ENCODE peak calls at places on chromosomes 16 and 17, in five cellular contexts. W is activated B cell treated with CpG ODN at 0.5 μM for 24 hours, B is choroid plexus epithelial cell, Z is pancreas, M is keratinocyte. N is an unnamed sample.

GRCh38 chr17:82743344-82744219 is 8.2 kb downstream of the FN3K start:
- DNase-seq in W (no peak), B (no peak), Z (no peak), M (no peak), N (no peak)

GRCh38 chr17:40582328-40582901 is 17.1 kb upstream of the CCR7 start:
- DNase-seq in W (no peak), B (no peak), Z (peak; percentile 39), M (peak; percentile 7), N (no peak)

GRCh38 chr17:3030096-3030495 is 33.3 kb downstream of the OR1D5 start:
- DNase-seq in W (no peak), B (peak; percentile 80), Z (peak; percentile 8), M (no peak), N (no peak)

GRCh38 chr17:73189417-73190099 is 3.3 kb upstream of the COG1 start:
- DNase-seq in W (no peak), B (peak; percentile 89), Z (no peak), M (no peak), N (peak; percentile 47)

GRCh38 chr16:46947900-46948547 is 25.4 kb downstream of the DNAJA2 start:
- DNase-seq in W (no peak), B (peak; percentile 73), Z (no peak), M (no peak), N (no peak)

GRCh38 chr17:18921912-18922451 is 30.0 kb upstream of the SLC5A10 start:
- DNase-seq in W (no peak), B (peak; percentile 39), Z (no peak), M (peak; percentile 5), N (no peak)

GRCh38 chr17:752620-753219 is 656 bp upstream of the GEMIN4 start:
- DNase-seq in W (no peak), B (peak; percentile 80), Z (peak; percentile 71), M (no peak), N (no peak)

GRCh38 chr17:61397086-61397842 is 2.4 kb upstream of the TBX2 start:
- DNase-seq in W (no peak), B (no peak), Z (peak; percentile 58), M (no peak), N (no peak)

GRCh38 chr17:68288804-68289203 is 2.1 kb downstream of the SLC16A6 start:
- DNase-seq in W (no peak), B (peak; percentile 31), Z (no peak), M (no peak), N (no peak)

GRCh38 chr17:61219460-61219859 is 180.2 kb upstream of the TBX2 start:
- DNase-seq in W (no peak), B (peak; percentile 61), Z (no peak), M (no peak), N (no peak)

GRCh38 chr16:67260426-67261063 is 11.8 kb downstream of the SLC9A5 start:
- DNase-seq in W (no peak), B (peak; percentile 79), Z (no peak), M (no peak), N (no peak)

GRCh38 chr16:87581867-87582220 is 20.5 kb upstream of the JPH3 start:
- DNase-seq in W (no peak), B (peak; percentile 99), Z (no peak), M (peak; percentile 54), N (no peak)

GRCh38 chr16:81786321-81786720 is 7.2 kb downstream of the PLCG2 start:
- DNase-seq in W (no peak), B (peak; percentile 38), Z (no peak), M (no peak), N (no peak)

GRCh38 chr16:371729-372521 is 1.6 kb upstream of the MRPL28 start:
- DNase-seq in W (no peak), B (no peak), Z (peak; percentile 57), M (no peak), N (no peak)

GRCh38 chr17:45381001-45381400 is 51.7 kb downstream of the ARHGAP27 start:
- DNase-seq in W (no peak), B (no peak), Z (no peak), M (no peak), N (no peak)

GRCh38 chr17:48626470-48627241 is 498 bp upstream of the HOXB9 start:
- DNase-seq in W (no peak), B (no peak), Z (no peak), M (no peak), N (no peak)

GRCh38 chr17:59723607-59724006 is 16.2 kb downstream of the VMP1 start:
- DNase-seq in W (no peak), B (no peak), Z (no peak), M (no peak), N (no peak)

GRCh38 chr17:33520404-33521032 is 227.4 kb upstream of the ASIC2 start:
- DNase-seq in W (peak; percentile 20), B (peak; percentile 31), Z (peak; percentile 76), M (no peak), N (no peak)

GRCh38 chr16:78704421-78704820 is 605.0 kb downstream of the WWOX start:
- DNase-seq in W (no peak), B (no peak), Z (no peak), M (no peak), N (no peak)

GRCh38 chr16:12142157-12142556 is 165.6 kb downstream of the SNX29 start:
- DNase-seq in W (no peak), B (no peak), Z (no peak), M (no peak), N (no peak)

GRCh38 chr17:9346296-9346926 is 229.2 kb downstream of the STX8 start:
- DNase-seq in W (no peak), B (peak; percentile 97), Z (no peak), M (no peak), N (no peak)

GRCh38 chr17:43324205-43324893 is 74.4 kb upstream of the ARL4D start:
- DNase-seq in W (no peak), B (no peak), Z (no peak), M (no peak), N (no peak)

GRCh38 chr16:81263470-81264200 is 25.1 kb downstream of the BCO1 start:
- DNase-seq in W (no peak), B (peak; percentile 33), Z (no peak), M (no peak), N (no peak)

GRCh38 chr17:44689492-44690217 is at the start of gene CCDC43:
- DNase-seq in W (peak; percentile 90), B (peak; percentile 97), Z (peak; percentile 91), M (peak; percentile 92), N (peak; percentile 87)

GRCh38 chr16:75420987-75421819 is 12.1 kb downstream of the CFDP1 start:
- DNase-seq in W (no peak), B (peak; percentile 81), Z (peak; percentile 69), M (no peak), N (no peak)

GRCh38 chr17:681738-682137 is 32.9 kb downstream of the VPS53 start:
- DNase-seq in W (no peak), B (peak; percentile 74), Z (no peak), M (no peak), N (no peak)

GRCh38 chr17:58335779-58336455 is 7.3 kb upstream of the TSPOAP1 start:
- DNase-seq in W (no peak), B (no peak), Z (no peak), M (no peak), N (peak; percentile 12)

GRCh38 chr17:80961516-80961915 is 30.1 kb upstream of the CHMP6 start:
- DNase-seq in W (no peak), B (no peak), Z (no peak), M (no peak), N (no peak)

GRCh38 chr17:67285360-67285759 is 40.4 kb upstream of the HELZ start:
- DNase-seq in W (no peak), B (no peak), Z (no peak), M (no peak), N (no peak)

GRCh38 chr16:66318505-66318904 is 48.0 kb upstream of the CDH5 start:
- DNase-seq in W (no peak), B (no peak), Z (no peak), M (no peak), N (no peak)

GRCh38 chr16:56965149-56965938 is 3.6 kb downstream of the CETP start:
- DNase-seq in W (no peak), B (peak; percentile 44), Z (no peak), M (no peak), N (no peak)

GRCh38 chr17:55845385-55845784 is 94.5 kb downstream of the PCTP start:
- DNase-seq in W (no peak), B (peak; percentile 47), Z (peak; percentile 66), M (no peak), N (no peak)

GRCh38 chr16:4055748-4056147 is 60.5 kb downstream of the ADCY9 start:
- DNase-seq in W (no peak), B (no peak), Z (no peak), M (no peak), N (no peak)

GRCh38 chr16:4792951-4793513 is 2.1 kb upstream of the SMIM22 start:
- DNase-seq in W (no peak), B (no peak), Z (no peak), M (no peak), N (no peak)

GRCh38 chr17:40598021-40598927 is 33.0 kb upstream of the CCR7 start:
- DNase-seq in W (no peak), B (no peak), Z (no peak), M (no peak), N (no peak)

GRCh38 chr17:75271233-75271954 is 363 bp upstream of the MIF4GD start:
- DNase-seq in W (peak; percentile 95), B (peak; percentile 62), Z (peak; percentile 93), M (no peak), N (peak; percentile 94)
- TF ChIP-seq CTCF in W (no peak), B (peak; percentile 35), Z (peak; percentile 83), M (no peak), N (peak; percentile 78)

GRCh38 chr16:13866073-13866472 is 53.9 kb upstream of the ERCC4 start:
- DNase-seq in W (no peak), B (peak; percentile 88), Z (peak; percentile 80), M (no peak), N (no peak)
- TF ChIP-seq CTCF in W (no peak), B (peak; percentile 93), Z (peak; percentile 73), M (peak; percentile 59), N (peak; percentile 36)

DNA sequence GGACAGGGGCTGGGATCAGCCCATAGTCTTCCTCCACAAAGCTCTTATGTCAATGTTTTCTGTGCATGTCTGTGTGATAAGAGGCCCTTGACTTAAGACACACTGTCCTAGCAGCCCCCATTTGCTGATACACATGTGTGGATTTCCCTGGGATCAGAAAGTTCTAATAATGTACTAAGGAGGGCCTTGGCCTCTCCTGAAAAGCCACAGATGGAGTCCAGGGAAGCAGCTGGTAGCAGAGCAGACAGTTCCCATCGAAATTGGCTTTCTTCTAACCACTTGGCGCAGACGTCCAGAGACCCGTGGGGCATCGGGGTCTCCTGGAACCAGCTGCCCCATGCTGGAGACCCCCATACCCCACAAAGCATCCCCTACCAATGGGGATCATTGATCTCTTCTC is 4.3 kb upstream of the GP2 start:
- DNase-seq in W (no peak), B (no peak), Z (no peak), M (no peak), N (no peak)
- TF ChIP-seq CTCF in W (no peak), B (no peak), Z (no peak), M (no peak), N (no peak)

DNA sequence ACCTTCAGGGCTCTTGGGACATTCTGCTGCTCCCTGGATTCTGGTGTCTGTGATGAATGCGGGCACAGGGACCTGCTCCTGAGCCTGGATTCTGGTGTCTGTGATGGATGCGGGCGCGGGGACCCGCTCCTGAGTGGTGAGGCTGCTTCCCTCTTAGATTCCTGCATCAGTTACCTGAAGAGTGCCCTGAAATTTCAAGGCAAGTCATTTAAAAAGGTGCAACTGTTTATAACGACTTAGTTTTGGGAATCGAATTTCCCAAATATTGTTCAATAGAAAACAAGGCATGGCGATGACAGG is 7.0 kb downstream of the TMEM204 start:
- DNase-seq in W (no peak), B (no peak), Z (no peak), M (no peak), N (no peak)
- TF ChIP-seq CTCF in W (no peak), B (no peak), Z (no peak), M (no peak), N (no peak)

N was measured in D721Med.